ENCODE peak calls at places on chromosomes 6 and 20, in four cellular contexts. R is H1, M is HepG2, N is GM12878. H is an unnamed sample.

GRCh38 chr20:9978395-9979004 is 56.3 kb upstream of the ANKEF1 start:
- DNase-seq in M (peak), R (no peak), N (peak), H (peak)

GRCh38 chr6:126721581-126722145 is 381.7 kb downstream of the CENPW start:
- DNase-seq in M (no peak), R (no peak), N (no peak), H (no peak)

GRCh38 chr6:132264101-132264500 is 137.2 kb downstream of the MOXD1 start:
- DNase-seq in N (no peak), M (no peak), R (no peak), H (no peak)

GRCh38 chr6:159118941-159119340 is 50.3 kb upstream of the FNDC1 start:
- DNase-seq in M (no peak), N (no peak), R (no peak), H (no peak)

GRCh38 chr6:35776364-35777215 is at the start of gene CLPSL2:
- DNase-seq in N (no peak), M (no peak), R (no peak), H (no peak)

GRCh38 chr6:34232901-34233300 is 3.8 kb upstream of the HMGA1 start:
- DNase-seq in M (no peak), R (no peak), N (no peak), H (no peak)

GRCh38 chr6:153564803-153565202 is 433.7 kb upstream of the RGS17 start:
- DNase-seq in M (no peak), R (no peak), N (no peak), H (no peak)

GRCh38 chr20:32067234-32067821 is 15.3 kb downstream of the HCK start:
- DNase-seq in M (no peak), N (no peak), R (no peak), H (no peak)

GRCh38 chr6:74091133-74091793 is 395.3 kb downstream of the CD109 start:
- DNase-seq in R (no peak), N (no peak), M (peak), H (peak)

GRCh38 chr20:31602779-31603441 is 2.2 kb upstream of the ID1 start:
- DNase-seq in N (peak), R (no peak), M (peak), H (no peak)

GRCh38 chr20:19015890-19016465 is 196.5 kb upstream of the SLC24A3 start:
- DNase-seq in M (no peak), R (no peak), N (no peak), H (no peak)

GRCh38 chr6:1716845-1717244 is 107.1 kb downstream of the FOXC1 start:
- DNase-seq in M (no peak), R (no peak), N (no peak), H (no peak)

GRCh38 chr6:75431379-75431778 is 62.2 kb downstream of the FILIP1 start:
- DNase-seq in N (no peak), M (no peak), R (no peak), H (no peak)

GRCh38 chr6:108714012-108714773 is 134.0 kb upstream of the ARMC2 start:
- DNase-seq in N (no peak), R (no peak), M (no peak), H (no peak)

GRCh38 chr6:10609038-10609437 is 85.4 kb downstream of the C6orf52 start:
- DNase-seq in R (no peak), N (no peak), M (no peak), H (no peak)

GRCh38 chr6:147141690-147142308 is 62.4 kb upstream of the STXBP5 start:
- DNase-seq in R (no peak), N (no peak), M (no peak), H (no peak)

GRCh38 chr6:162713926-162714759 is 13.4 kb downstream of the PRKN start:
- DNase-seq in N (no peak), R (no peak), M (no peak), H (no peak)

GRCh38 chr6:167485186-167485978 is 160.5 kb downstream of the TTLL2 start:
- DNase-seq in N (no peak), R (no peak), M (peak), H (no peak)

GRCh38 chr6:34795836-34796425 is 4.0 kb downstream of the BLTP3A start:
- DNase-seq in R (no peak), N (no peak), M (peak), H (no peak)

GRCh38 chr6:12174878-12175277 is 115.3 kb upstream of the EDN1 start:
- DNase-seq in M (no peak), R (no peak), N (no peak), H (no peak)

GRCh38 chr6:167796668-167797031 is 30.1 kb upstream of the AFDN start:
- DNase-seq in M (no peak), N (no peak), R (no peak), H (no peak)

GRCh38 chr20:63532449-63532971 is 4.7 kb downstream of the PTK6 start:
- DNase-seq in R (no peak), N (no peak), M (no peak), H (no peak)

GRCh38 chr20:10864076-10864672 is 190.4 kb upstream of the JAG1 start:
- DNase-seq in R (no peak), N (no peak), M (no peak), H (no peak)

GRCh38 chr20:2748551-2749342 is 51.7 kb downstream of the CPXM1 start:
- DNase-seq in N (no peak), M (no peak), R (peak), H (no peak)

GRCh38 chr20:51767018-51767866 is 948 bp downstream of the ATP9A start:
- DNase-seq in N (no peak), R (peak), M (peak), H (peak)

GRCh38 chr6:79610301-79611009 is 20.7 kb upstream of the SH3BGRL2 start:
- DNase-seq in M (no peak), N (no peak), R (no peak), H (no peak)

GRCh38 chr6:133631421-133631820 is 257.5 kb upstream of the TCF21 start:
- DNase-seq in M (peak), R (no peak), N (no peak), H (no peak)

GRCh38 chr20:480044-480443 is 17.7 kb upstream of the TBC1D20 start:
- DNase-seq in N (no peak), M (no peak), R (no peak), H (no peak)

GRCh38 chr6:27830212-27830664 is 82.0 kb downstream of the OR2B2 start:
- DNase-seq in M (no peak), N (no peak), R (no peak), H (no peak)

GRCh38 chr6:151012321-151013294 is 147.1 kb downstream of the MTHFD1L start:
- DNase-seq in N (no peak), M (peak), R (no peak), H (no peak)

GRCh38 chr6:132780770-132781371 is 17.6 kb downstream of the SLC18B1 start:
- DNase-seq in M (peak), N (no peak), R (no peak), H (peak)

GRCh38 chr6:170223718-170224693 is 66.9 kb downstream of the DLL1 start:
- DNase-seq in N (no peak), M (no peak), R (no peak), H (no peak)

GRCh38 chr6:12014027-12014872 is 2.1 kb downstream of the HIVEP1 start:
- DNase-seq in N (no peak), R (no peak), M (no peak), H (no peak)

GRCh38 chr6:137571854-137572253 is 77.7 kb upstream of the OLIG3 start:
- DNase-seq in M (peak), N (no peak), R (no peak), H (no peak)

GRCh38 chr6:44431118-44431725 is 43.7 kb downstream of the CDC5L start:
- DNase-seq in M (peak), N (peak), R (no peak), H (peak)

DNA sequence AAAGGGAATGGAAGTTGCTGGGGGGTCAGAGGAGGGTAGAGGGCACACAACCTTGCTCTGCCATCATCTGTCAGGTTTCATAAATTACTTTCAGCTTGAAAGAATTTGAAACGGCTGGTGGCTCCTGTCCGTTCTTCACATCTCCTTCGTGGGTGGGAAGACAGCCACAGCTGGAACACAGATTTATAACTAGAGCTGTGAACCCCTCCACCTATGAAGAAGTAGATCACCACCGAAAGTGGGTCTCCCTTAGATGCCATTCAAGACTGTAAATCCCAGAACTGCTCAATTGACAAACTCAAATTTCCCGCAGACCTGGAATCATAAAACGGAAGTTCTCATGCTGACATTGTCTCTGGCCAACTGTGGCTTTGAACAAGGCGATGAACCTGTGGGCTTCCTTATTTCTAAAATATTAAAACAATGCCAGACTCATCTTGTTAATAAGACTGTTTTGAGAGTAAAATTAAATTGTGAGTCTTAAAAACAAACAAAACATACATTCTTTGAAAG is 65.3 kb downstream of the BTBD3 start:
- DNase-seq in R (no peak), N (no peak), M (peak), H (no peak)
- TF ChIP-seq SUZ12 in R (no peak), N (no peak), M (no peak), H (no peak)

DNA sequence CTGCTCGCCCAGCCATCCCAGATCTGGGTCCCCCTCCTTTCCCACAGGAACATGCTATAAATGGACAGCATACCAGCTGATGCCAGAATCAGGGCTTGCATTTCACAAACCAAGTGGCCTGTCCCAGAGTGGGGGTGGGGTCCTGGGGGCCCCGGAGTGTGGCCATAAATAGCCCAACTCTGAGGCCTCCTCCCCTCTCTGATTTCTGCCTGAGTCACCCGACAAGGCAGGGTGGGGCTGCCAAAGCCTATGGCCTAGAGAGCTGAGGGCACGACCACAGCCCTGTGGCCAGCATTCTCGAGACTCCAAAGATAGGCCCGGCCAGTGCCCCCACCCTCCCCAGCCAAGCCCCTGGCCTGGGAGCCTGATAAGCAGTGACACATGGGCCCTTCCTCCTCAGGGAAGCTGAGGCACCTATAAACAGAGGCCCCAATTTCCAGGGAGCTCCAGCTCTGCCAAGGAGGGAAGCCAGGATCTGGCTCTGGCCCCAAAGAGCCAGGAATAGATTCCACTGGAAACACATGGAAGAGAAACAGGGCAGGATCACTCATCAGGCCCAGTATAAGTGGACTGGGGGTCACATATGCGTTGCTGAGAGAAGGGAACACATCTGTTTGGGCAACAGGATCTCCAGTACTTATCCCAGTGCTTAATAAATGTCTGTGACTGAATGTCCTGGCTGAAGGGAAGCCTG is 20.3 kb downstream of the SNTA1 start:
- DNase-seq in N (no peak), M (no peak), R (no peak), H (no peak)
- TF ChIP-seq YY1 in N (no peak), M (no peak), R (no peak), H (no peak)

GRCh38 chr6:90644492-90644891 is 57.6 kb upstream of the MAP3K7 start:
- DNase-seq in R (no peak), M (no peak), N (no peak), H (no peak)

GRCh38 chr6:90645634-90646033 is 58.8 kb upstream of the MAP3K7 start:
- DNase-seq in M (no peak), R (no peak), N (no peak), H (no peak)

GRCh38 chr6:90646936-90647335 is 60.1 kb upstream of the MAP3K7 start:
- DNase-seq in R (no peak), M (no peak), N (no peak), H (no peak)

GRCh38 chr6:90648873-90649272 is 62.0 kb upstream of the MAP3K7 start:
- DNase-seq in N (no peak), M (no peak), R (no peak), H (no peak)

GRCh38 chr6:90643366-90643765 is 56.5 kb upstream of the MAP3K7 start:
- DNase-seq in R (no peak), M (no peak), N (no peak), H (no peak)
- TF ChIP-seq SUZ12 in R (no peak), M (no peak), N (no peak), H (no peak)

DNA sequence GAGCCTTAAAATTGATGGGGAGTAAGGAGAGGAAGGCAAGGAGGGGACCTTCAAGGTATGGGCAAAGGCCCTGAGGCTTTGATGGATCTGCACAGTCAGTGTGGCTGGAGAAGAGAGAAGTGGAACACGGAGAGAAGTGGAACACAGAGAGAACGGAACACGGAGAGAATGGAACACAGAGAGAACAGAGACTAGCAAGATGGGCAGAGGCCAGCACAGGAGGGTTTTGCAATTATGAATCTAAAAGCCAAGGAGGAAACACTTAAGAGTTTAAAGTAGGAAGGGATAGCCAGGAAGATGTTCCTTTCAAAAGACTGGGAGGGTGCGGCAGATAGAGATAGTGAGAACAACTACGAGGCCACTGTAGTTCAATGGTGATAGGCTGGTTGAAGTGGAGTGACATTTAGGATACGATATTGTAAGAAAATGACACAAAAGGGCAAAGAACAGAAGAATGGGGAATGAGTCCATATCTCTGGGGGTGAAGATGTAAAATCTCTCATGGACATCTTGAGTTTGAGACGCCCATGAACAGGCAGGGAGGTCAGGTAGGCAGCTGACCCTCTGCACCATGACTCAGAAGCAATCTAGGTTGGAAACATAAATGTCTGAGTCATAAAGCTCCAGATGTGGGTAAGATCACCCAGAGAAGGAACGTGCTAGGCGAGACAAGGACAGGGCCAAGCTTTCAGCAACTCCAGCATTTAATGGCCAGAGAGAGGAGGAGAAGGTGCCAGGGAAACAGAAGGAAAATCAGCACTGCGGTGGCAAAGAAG is 25.4 kb downstream of the ZMYND8 start:
- DNase-seq in R (no peak), N (no peak), M (no peak), H (no peak)
- TF ChIP-seq YY1 in R (no peak), N (no peak), M (no peak), H (no peak)

DNA sequence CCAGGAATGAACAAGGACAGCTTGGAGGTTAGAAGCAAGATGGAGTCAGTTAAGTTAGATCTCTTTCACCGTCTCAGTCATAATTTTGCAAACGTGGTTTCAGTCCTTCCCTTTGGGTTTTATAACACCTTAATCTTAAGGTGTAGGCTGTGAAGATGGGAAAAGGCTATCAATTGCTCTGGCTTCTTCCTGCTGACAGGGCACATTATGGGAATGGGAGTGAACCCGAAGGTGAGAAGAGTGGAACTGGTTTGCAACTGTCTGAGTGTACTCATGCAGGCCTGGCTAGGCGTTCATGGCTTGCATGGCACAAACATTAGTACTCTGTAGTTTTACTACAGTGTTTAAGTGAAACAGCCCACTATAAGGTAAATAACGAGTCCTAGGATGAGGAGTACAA is 9.4 kb downstream of the TAF8 start:
- DNase-seq in N (no peak), R (no peak), M (no peak), H (no peak)
- TF ChIP-seq SUZ12 in N (no peak), R (no peak), M (no peak), H (no peak)

GRCh38 chr6:152117156-152118129 is 310.0 kb downstream of the ESR1 start:
- DNase-seq in R (no peak), N (no peak), M (no peak), H (no peak)
- TF ChIP-seq YY1 in R (no peak), N (no peak), M (no peak), H (no peak)

DNA sequence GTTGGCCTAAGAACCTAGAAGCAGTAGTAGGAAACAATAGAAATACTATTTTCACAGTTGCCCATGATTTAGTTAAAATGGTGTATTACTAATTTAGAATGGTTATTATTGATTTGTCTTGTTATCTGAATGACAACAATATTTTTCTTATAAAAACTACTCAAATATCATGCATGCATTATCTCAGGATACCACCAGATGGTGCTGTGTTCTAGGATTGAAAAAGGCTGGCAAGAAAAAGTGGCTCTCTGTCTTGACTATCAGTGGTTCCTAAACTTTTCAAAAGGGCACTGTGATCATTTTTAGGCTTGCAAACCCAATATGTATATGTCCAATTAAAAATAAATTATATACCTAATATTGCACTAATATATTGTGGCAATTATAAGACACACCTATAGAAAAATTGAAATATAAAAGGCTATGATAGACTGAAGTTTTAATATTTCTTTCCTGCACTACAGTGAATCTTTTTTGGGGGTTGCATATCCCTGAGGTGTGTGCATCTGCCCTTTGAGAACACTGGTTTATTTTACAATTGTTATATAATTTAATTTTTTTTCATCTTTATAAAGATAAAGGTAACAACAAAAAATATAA is 131.7 kb upstream of the MLIP start:
- DNase-seq in N (no peak), R (no peak), M (peak), H (no peak)
- TF ChIP-seq SUZ12 in N (no peak), R (no peak), M (no peak), H (no peak)

GRCh38 chr6:31769684-31770371 is 7.3 kb downstream of the VWA7 start:
- DNase-seq in N (peak), R (peak), M (peak), H (peak)
- TF ChIP-seq YY1 in N (peak), R (peak), M (peak), H (no peak)

H was measured in NT2/D1.